ENCODE peak calls at places on chromosome 21, in seven cellular contexts. One of them, this sample, is unnamed.

GRCh38 chr21:42195378-42196031 is 23.4 kb upstream of the ABCG1 start:
- DNase-seq in endothelial cell of umbilical vein: no peak
- DNase-seq in lung: peak; percentile 45
- DNase-seq in CD8-positive, alpha-beta memory T cell: no peak
- DNase-seq in heart right ventricle: no peak
- DNase-seq in breast epithelium: peak; percentile 17
- DNase-seq in prostate gland: no peak
- DNase-seq in this sample: no peak

GRCh38 chr21:26028183-26028582 is 142.4 kb downstream of the APP start:
- DNase-seq in endothelial cell of umbilical vein: no peak
- DNase-seq in lung: no peak
- DNase-seq in CD8-positive, alpha-beta memory T cell: no peak
- DNase-seq in heart right ventricle: no peak
- DNase-seq in breast epithelium: no peak
- DNase-seq in prostate gland: no peak
- DNase-seq in this sample: no peak

GRCh38 chr21:14737922-14738321 is 191.8 kb upstream of the SAMSN1 start:
- DNase-seq in endothelial cell of umbilical vein: peak; percentile 62
- DNase-seq in lung: peak; percentile 53
- DNase-seq in CD8-positive, alpha-beta memory T cell: peak; percentile 62
- DNase-seq in heart right ventricle: no peak
- DNase-seq in breast epithelium: no peak
- DNase-seq in prostate gland: peak; percentile 45
- DNase-seq in this sample: no peak

GRCh38 chr21:21715286-21715969 is 717.2 kb downstream of the NCAM2 start:
- DNase-seq in endothelial cell of umbilical vein: no peak
- DNase-seq in lung: no peak
- DNase-seq in CD8-positive, alpha-beta memory T cell: no peak
- DNase-seq in heart right ventricle: no peak
- DNase-seq in breast epithelium: no peak
- DNase-seq in prostate gland: no peak
- DNase-seq in this sample: no peak

GRCh38 chr21:38277501-38278111 is 20.8 kb downstream of the KCNJ15 start:
- DNase-seq in endothelial cell of umbilical vein: peak; percentile 62
- DNase-seq in lung: no peak
- DNase-seq in CD8-positive, alpha-beta memory T cell: no peak
- DNase-seq in heart right ventricle: no peak
- DNase-seq in breast epithelium: no peak
- DNase-seq in prostate gland: no peak
- DNase-seq in this sample: no peak

GRCh38 chr21:42097860-42098259 is 26.7 kb downstream of the UMODL1 start:
- DNase-seq in endothelial cell of umbilical vein: peak; percentile 97
- DNase-seq in lung: peak; percentile 71
- DNase-seq in CD8-positive, alpha-beta memory T cell: no peak
- DNase-seq in heart right ventricle: no peak
- DNase-seq in breast epithelium: peak; percentile 71
- DNase-seq in prostate gland: peak; percentile 79
- DNase-seq in this sample: no peak

GRCh38 chr21:41706678-41707077 is 60.2 kb downstream of the RIPK4 start:
- DNase-seq in endothelial cell of umbilical vein: peak; percentile 5
- DNase-seq in lung: no peak
- DNase-seq in CD8-positive, alpha-beta memory T cell: no peak
- DNase-seq in heart right ventricle: no peak
- DNase-seq in breast epithelium: no peak
- DNase-seq in prostate gland: no peak
- DNase-seq in this sample: peak; percentile 84

GRCh38 chr21:41751621-41752020 is 15.2 kb downstream of the RIPK4 start:
- DNase-seq in endothelial cell of umbilical vein: no peak
- DNase-seq in lung: peak; percentile 72
- DNase-seq in CD8-positive, alpha-beta memory T cell: no peak
- DNase-seq in heart right ventricle: no peak
- DNase-seq in breast epithelium: peak; percentile 82
- DNase-seq in prostate gland: peak; percentile 95
- DNase-seq in this sample: no peak

GRCh38 chr21:26846036-26846931 is 1.1 kb upstream of the ADAMTS1 start:
- DNase-seq in endothelial cell of umbilical vein: peak; percentile 59
- DNase-seq in lung: peak; percentile 71
- DNase-seq in CD8-positive, alpha-beta memory T cell: no peak
- DNase-seq in heart right ventricle: peak; percentile 88
- DNase-seq in breast epithelium: peak; percentile 72
- DNase-seq in prostate gland: peak; percentile 40
- DNase-seq in this sample: peak; percentile 18

GRCh38 chr21:25506887-25507286 is 100.4 kb downstream of the MRPL39 start:
- DNase-seq in endothelial cell of umbilical vein: no peak
- DNase-seq in lung: no peak
- DNase-seq in CD8-positive, alpha-beta memory T cell: no peak
- DNase-seq in heart right ventricle: no peak
- DNase-seq in breast epithelium: no peak
- DNase-seq in prostate gland: no peak
- DNase-seq in this sample: no peak

GRCh38 chr21:28923439-28923975 is 69.2 kb downstream of the LTN1 start:
- DNase-seq in endothelial cell of umbilical vein: no peak
- DNase-seq in lung: no peak
- DNase-seq in CD8-positive, alpha-beta memory T cell: no peak
- DNase-seq in heart right ventricle: no peak
- DNase-seq in breast epithelium: no peak
- DNase-seq in prostate gland: no peak
- DNase-seq in this sample: no peak
- H3K4me3 ChIP-seq in endothelial cell of umbilical vein: no peak overlapping the region
- H3K4me3 ChIP-seq in lung: no peak overlapping the region
- H3K4me3 ChIP-seq in CD8-positive, alpha-beta memory T cell: no peak overlapping the region
- H3K4me3 ChIP-seq in heart right ventricle: no peak overlapping the region
- H3K4me3 ChIP-seq in breast epithelium: no peak overlapping the region
- H3K4me3 ChIP-seq in prostate gland: no peak overlapping the region
- H3K4me3 ChIP-seq in this sample: no peak overlapping the region

DNA sequence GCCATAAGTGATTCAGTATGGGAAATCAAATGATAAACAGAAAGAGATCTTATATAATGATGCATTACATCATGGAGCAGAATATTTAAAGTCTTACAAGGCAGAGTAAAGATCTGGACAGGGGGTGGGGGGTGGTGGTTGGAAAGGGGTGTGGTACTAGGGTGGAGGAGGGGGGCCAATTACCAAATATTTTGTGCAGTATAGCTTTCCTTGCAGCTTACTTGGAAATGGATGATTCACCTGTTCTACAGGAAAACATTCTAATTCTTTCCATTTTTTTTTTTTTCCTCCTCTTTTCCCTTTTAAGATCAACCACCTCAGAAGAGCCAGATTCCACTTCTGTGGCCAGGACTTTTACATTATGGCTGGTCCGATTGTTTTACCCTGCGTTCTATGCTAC is 859.3 kb downstream of the USP25 start:
- DNase-seq in endothelial cell of umbilical vein: no peak
- DNase-seq in lung: no peak
- DNase-seq in CD8-positive, alpha-beta memory T cell: no peak
- DNase-seq in heart right ventricle: no peak
- DNase-seq in breast epithelium: no peak
- DNase-seq in prostate gland: no peak
- DNase-seq in this sample: no peak
- H3K27ac ChIP-seq in endothelial cell of umbilical vein: no peak overlapping the region
- H3K27ac ChIP-seq in lung: no peak overlapping the region
- H3K27ac ChIP-seq in CD8-positive, alpha-beta memory T cell: no peak overlapping the region
- H3K27ac ChIP-seq in heart right ventricle: no peak overlapping the region
- H3K27ac ChIP-seq in breast epithelium: peak overlapping the region; percentile 91
- H3K27ac ChIP-seq in prostate gland: no peak overlapping the region
- H3K27ac ChIP-seq in this sample: no peak overlapping the region

GRCh38 chr21:16633851-16634521 is 878.9 kb upstream of the CXADR start:
- DNase-seq in endothelial cell of umbilical vein: no peak
- DNase-seq in lung: no peak
- DNase-seq in CD8-positive, alpha-beta memory T cell: no peak
- DNase-seq in heart right ventricle: no peak
- DNase-seq in breast epithelium: no peak
- DNase-seq in prostate gland: no peak
- DNase-seq in this sample: no peak
- H3K4me3 ChIP-seq in endothelial cell of umbilical vein: no peak overlapping the region
- H3K4me3 ChIP-seq in lung: no peak overlapping the region
- H3K4me3 ChIP-seq in CD8-positive, alpha-beta memory T cell: no peak overlapping the region
- H3K4me3 ChIP-seq in heart right ventricle: no peak overlapping the region
- H3K4me3 ChIP-seq in breast epithelium: no peak overlapping the region
- H3K4me3 ChIP-seq in prostate gland: no peak overlapping the region
- H3K4me3 ChIP-seq in this sample: no peak overlapping the region

GRCh38 chr21:37146320-37147225 is 73.5 kb downstream of the TTC3 start:
- DNase-seq in endothelial cell of umbilical vein: no peak
- DNase-seq in lung: no peak
- DNase-seq in CD8-positive, alpha-beta memory T cell: no peak
- DNase-seq in heart right ventricle: no peak
- DNase-seq in breast epithelium: no peak
- DNase-seq in prostate gland: no peak
- DNase-seq in this sample: no peak

GRCh38 chr21:37149411-37149810 is 76.4 kb downstream of the TTC3 start:
- DNase-seq in endothelial cell of umbilical vein: peak; percentile 37
- DNase-seq in lung: no peak
- DNase-seq in CD8-positive, alpha-beta memory T cell: no peak
- DNase-seq in heart right ventricle: no peak
- DNase-seq in breast epithelium: no peak
- DNase-seq in prostate gland: no peak
- DNase-seq in this sample: no peak

GRCh38 chr21:37139902-37140301 is 66.8 kb downstream of the TTC3 start:
- DNase-seq in endothelial cell of umbilical vein: no peak
- DNase-seq in lung: no peak
- DNase-seq in CD8-positive, alpha-beta memory T cell: no peak
- DNase-seq in heart right ventricle: no peak
- DNase-seq in breast epithelium: no peak
- DNase-seq in prostate gland: no peak
- DNase-seq in this sample: no peak

DNA sequence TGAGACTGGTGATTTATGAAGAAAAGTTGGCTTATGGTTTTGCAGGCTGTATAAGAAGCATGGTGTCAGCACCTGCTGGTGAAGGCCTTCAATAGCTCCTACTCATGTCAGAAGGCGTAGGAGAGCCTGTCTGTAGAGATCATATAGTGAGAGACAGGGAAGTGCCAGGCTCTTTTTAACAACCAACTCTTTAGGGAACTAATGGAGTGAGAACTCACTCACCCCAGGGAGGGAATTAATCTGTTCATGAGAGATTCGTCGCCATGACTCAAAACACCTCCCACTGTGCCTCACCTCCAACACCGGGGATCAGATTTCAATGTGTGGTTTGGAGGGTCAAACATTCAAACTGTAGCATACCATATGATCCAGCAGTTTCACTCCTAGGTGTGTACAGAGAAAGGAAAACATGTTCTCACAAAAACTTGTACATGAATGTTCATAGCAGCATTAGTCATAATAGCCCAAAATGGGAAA is 72.6 kb downstream of the TTC3 start:
- DNase-seq in endothelial cell of umbilical vein: no peak
- DNase-seq in lung: no peak
- DNase-seq in CD8-positive, alpha-beta memory T cell: no peak
- DNase-seq in heart right ventricle: no peak
- DNase-seq in breast epithelium: no peak
- DNase-seq in prostate gland: no peak
- DNase-seq in this sample: no peak
- H3K27ac ChIP-seq in endothelial cell of umbilical vein: no peak overlapping the region
- H3K27ac ChIP-seq in lung: no peak overlapping the region
- H3K27ac ChIP-seq in CD8-positive, alpha-beta memory T cell: no peak overlapping the region
- H3K27ac ChIP-seq in heart right ventricle: no peak overlapping the region
- H3K27ac ChIP-seq in breast epithelium: no peak overlapping the region
- H3K27ac ChIP-seq in prostate gland: no peak overlapping the region
- H3K27ac ChIP-seq in this sample: no peak overlapping the region

GRCh38 chr21:45591619-45592207 is 49.5 kb upstream of the SLC19A1 start:
- DNase-seq in endothelial cell of umbilical vein: no peak
- DNase-seq in lung: no peak
- DNase-seq in CD8-positive, alpha-beta memory T cell: no peak
- DNase-seq in heart right ventricle: no peak
- DNase-seq in breast epithelium: no peak
- DNase-seq in prostate gland: no peak
- DNase-seq in this sample: no peak

GRCh38 chr21:45588861-45589491 is 46.7 kb upstream of the SLC19A1 start:
- DNase-seq in endothelial cell of umbilical vein: no peak
- DNase-seq in lung: no peak
- DNase-seq in CD8-positive, alpha-beta memory T cell: no peak
- DNase-seq in heart right ventricle: no peak
- DNase-seq in breast epithelium: no peak
- DNase-seq in prostate gland: no peak
- DNase-seq in this sample: no peak

GRCh38 chr21:45590726-45591618 is 48.7 kb upstream of the SLC19A1 start:
- DNase-seq in endothelial cell of umbilical vein: no peak
- DNase-seq in lung: no peak
- DNase-seq in CD8-positive, alpha-beta memory T cell: peak; percentile 68
- DNase-seq in heart right ventricle: peak; percentile 47
- DNase-seq in breast epithelium: no peak
- DNase-seq in prostate gland: no peak
- DNase-seq in this sample: peak; percentile 50

GRCh38 chr21:45589686-45590245 is 47.5 kb upstream of the SLC19A1 start:
- DNase-seq in endothelial cell of umbilical vein: no peak
- DNase-seq in lung: no peak
- DNase-seq in CD8-positive, alpha-beta memory T cell: no peak
- DNase-seq in heart right ventricle: no peak
- DNase-seq in breast epithelium: no peak
- DNase-seq in prostate gland: no peak
- DNase-seq in this sample: no peak

DNA sequence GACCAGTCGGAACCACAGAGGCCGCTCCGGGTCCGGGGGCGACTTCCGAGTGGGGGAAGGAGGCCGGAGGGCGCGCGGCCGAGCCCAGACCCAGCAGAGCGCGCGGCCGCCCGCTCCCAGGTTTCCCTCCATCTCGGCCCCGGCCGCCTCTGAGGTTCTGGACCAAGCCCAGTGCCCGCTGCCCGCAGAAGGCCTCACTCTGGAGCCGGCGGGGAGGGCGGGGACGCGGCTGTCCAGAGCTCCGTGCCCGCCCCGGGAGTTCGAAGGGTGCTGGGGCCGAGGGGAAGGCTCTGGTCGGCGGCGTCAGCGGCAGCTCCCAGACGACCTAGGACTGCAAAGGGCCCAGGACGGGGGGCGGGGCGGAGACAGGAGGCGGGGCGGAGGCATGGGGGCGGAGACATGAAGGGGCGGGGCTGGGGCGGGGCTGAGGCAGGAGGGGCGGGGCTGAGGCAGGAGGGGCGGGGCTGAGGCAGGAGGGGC is 48.0 kb upstream of the SLC19A1 start:
- DNase-seq in endothelial cell of umbilical vein: peak; percentile 30
- DNase-seq in lung: peak; percentile 71
- DNase-seq in CD8-positive, alpha-beta memory T cell: no peak
- DNase-seq in heart right ventricle: peak; percentile 78
- DNase-seq in breast epithelium: no peak
- DNase-seq in prostate gland: peak; percentile 21
- DNase-seq in this sample: peak; percentile 65
- H3K4me3 ChIP-seq in endothelial cell of umbilical vein: peak overlapping the region; percentile 11
- H3K4me3 ChIP-seq in lung: no peak overlapping the region
- H3K4me3 ChIP-seq in CD8-positive, alpha-beta memory T cell: no peak overlapping the region
- H3K4me3 ChIP-seq in heart right ventricle: peak overlapping the region; percentile 55
- H3K4me3 ChIP-seq in breast epithelium: peak overlapping the region; percentile 51
- H3K4me3 ChIP-seq in prostate gland: peak overlapping the region; percentile 27
- H3K4me3 ChIP-seq in this sample: peak overlapping the region; percentile 56

This sample was measured in Peyer's patch.